ENCODE peak calls at places on chromosomes 16 and 17, in eight cellular contexts. R, D, L, X, O, N, E and A are unnamed samples.

GRCh38 chr17:28272166-28272565 is 46.8 kb upstream of the TMEM97 start:
- DNase-seq in R (no peak), N (no peak), L (no peak), O (no peak), X (peak; percentile 53), E (no peak), D (no peak), A (no peak)

GRCh38 chr16:54936086-54936978 is 5.7 kb downstream of the IRX5 start:
- DNase-seq in X (peak; percentile 71), D (peak; percentile 76), O (no peak), E (peak; percentile 27), L (no peak), N (no peak), R (no peak), A (no peak)

GRCh38 chr16:85759631-85760419 is 8.9 kb upstream of the C16orf74 start:
- DNase-seq in L (peak; percentile 72), X (no peak), E (no peak), R (peak; percentile 7), D (peak; percentile 58), O (no peak), N (no peak), A (no peak)

GRCh38 chr17:18356624-18357023 is 6.7 kb downstream of the SHMT1 start:
- DNase-seq in R (no peak), X (peak; percentile 27), L (peak; percentile 69), D (no peak), O (no peak), N (no peak), E (no peak), A (no peak)

GRCh38 chr17:12620200-12620720 is 45.4 kb upstream of the MYOCD start:
- DNase-seq in D (no peak), E (no peak), L (no peak), X (peak; percentile 96), N (no peak), O (no peak), R (no peak), A (no peak)

GRCh38 chr16:31471241-31471874 is 594 bp upstream of the TGFB1I1 start:
- DNase-seq in L (no peak), X (no peak), O (no peak), R (no peak), E (no peak), N (no peak), D (no peak), A (no peak)

GRCh38 chr17:13569740-13570137 is 32.0 kb downstream of the HS3ST3A1 start:
- DNase-seq in N (no peak), O (no peak), E (no peak), X (no peak), D (no peak), L (no peak), R (no peak), A (no peak)

GRCh38 chr16:75378616-75379015 is 54.7 kb downstream of the CFDP1 start:
- DNase-seq in O (no peak), X (peak; percentile 52), D (no peak), N (no peak), L (no peak), R (no peak), E (no peak), A (no peak)

GRCh38 chr17:50640701-50641338 is 6.1 kb downstream of the ABCC3 start:
- DNase-seq in N (no peak), O (no peak), X (peak; percentile 58), D (no peak), L (peak; percentile 54), R (no peak), E (no peak), A (no peak)

GRCh38 chr16:67666538-67667433 is at the start of the genes C16orf86 and ENKD1:
- DNase-seq in E (peak; percentile 52), O (peak; percentile 59), L (peak; percentile 90), X (peak; percentile 84), N (no peak), R (peak; percentile 77), D (peak; percentile 83), A (no peak)

GRCh38 chr16:56113223-56113622 is 78.1 kb upstream of the GNAO1 start:
- DNase-seq in X (no peak), L (no peak), E (no peak), O (no peak), D (peak; percentile 19), N (no peak), R (no peak), A (no peak)

GRCh38 chr16:68492501-68493411 is 44.4 kb upstream of the SMPD3 start:
- DNase-seq in R (no peak), O (no peak), E (no peak), D (no peak), N (no peak), X (no peak), L (no peak), A (no peak)

GRCh38 chr17:71202449-71202848 is 918.4 kb upstream of the SOX9 start:
- DNase-seq in D (no peak), X (no peak), L (no peak), E (no peak), R (no peak), N (no peak), O (no peak), A (no peak)

GRCh38 chr16:7025616-7026190 is 306.9 kb upstream of the RBFOX1 start:
- DNase-seq in X (no peak), R (peak; percentile 8), O (peak; percentile 5), L (peak; percentile 65), E (peak; percentile 37), D (peak; percentile 94), N (no peak), A (no peak)

GRCh38 chr16:69321080-69321479 is 9.3 kb downstream of the PDF start:
- DNase-seq in O (no peak), E (no peak), N (no peak), L (no peak), D (no peak), X (no peak), R (no peak), A (no peak)

GRCh38 chr17:29954405-29954804 is 13.0 kb downstream of the EFCAB5 start:
- DNase-seq in O (no peak), R (no peak), X (no peak), N (no peak), L (no peak), E (no peak), D (no peak), A (no peak)

GRCh38 chr17:10041287-10041612 is 136.2 kb upstream of the RCVRN start:
- DNase-seq in L (no peak), R (no peak), D (no peak), X (no peak), O (no peak), N (no peak), E (no peak), A (no peak)

GRCh38 chr17:41894791-41895331 is 23.9 kb downstream of the ACLY start:
- DNase-seq in E (no peak), D (peak; percentile 55), L (peak; percentile 60), O (no peak), X (peak; percentile 96), R (no peak), N (peak; percentile 61), A (no peak)

GRCh38 chr16:48537275-48537674 is 72.7 kb downstream of the N4BP1 start:
- DNase-seq in O (no peak), N (no peak), L (no peak), D (no peak), R (no peak), E (no peak), X (no peak), A (no peak)

GRCh38 chr17:29570521-29570920 is 2.0 kb downstream of the TP53I13 start:
- DNase-seq in X (no peak), R (no peak), L (no peak), O (no peak), E (no peak), N (no peak), D (no peak), A (no peak)

GRCh38 chr16:16118337-16118736 is 105.0 kb downstream of the ABCC6 start:
- DNase-seq in N (no peak), O (no peak), R (no peak), D (no peak), E (no peak), L (no peak), X (no peak), A (no peak)

GRCh38 chr16:50664270-50664669 is 16.8 kb downstream of the SNX20 start:
- DNase-seq in N (no peak), D (no peak), O (no peak), R (no peak), E (no peak), L (no peak), X (no peak), A (no peak)

GRCh38 chr17:47791025-47791424 is 30.6 kb downstream of the OSBPL7 start:
- DNase-seq in R (no peak), E (no peak), N (no peak), D (no peak), O (no peak), L (no peak), X (no peak), A (no peak)

GRCh38 chr17:4004517-4005295 is 40.5 kb upstream of the ATP2A3 start:
- DNase-seq in X (peak; percentile 30), L (peak; percentile 61), D (peak; percentile 90), N (no peak), E (peak; percentile 49), R (peak; percentile 49), O (no peak), A (peak; percentile 5)

GRCh38 chr17:30378191-30378796 is 433 bp upstream of the CPD start:
- DNase-seq in L (peak; percentile 48), X (no peak), E (no peak), D (no peak), R (peak; percentile 49), O (no peak), N (no peak), A (no peak)

GRCh38 chr16:10625595-10626357 is 45.4 kb upstream of the EMP2 start:
- DNase-seq in O (no peak), N (no peak), R (no peak), L (no peak), E (no peak), X (peak; percentile 28), D (no peak), A (no peak)

GRCh38 chr17:76408037-76408849 is 23.8 kb downstream of the SPHK1 start:
- DNase-seq in E (no peak), N (no peak), X (peak; percentile 53), D (peak; percentile 59), R (peak; percentile 59), L (peak; percentile 81), O (peak; percentile 57), A (no peak)

GRCh38 chr17:79843917-79844815 is 4.9 kb upstream of the CBX4 start:
- DNase-seq in L (peak; percentile 82), E (no peak), D (peak; percentile 46), X (peak; percentile 74), R (no peak), N (no peak), O (no peak), A (no peak)

GRCh38 chr16:1584926-1585487 is 26.9 kb downstream of the IFT140 start:
- DNase-seq in N (no peak), R (no peak), L (no peak), E (no peak), X (no peak), O (no peak), D (no peak), A (no peak)

GRCh38 chr16:89292443-89293078 is 75.1 kb downstream of the ZNF778 start:
- DNase-seq in R (no peak), O (no peak), L (no peak), E (no peak), D (no peak), X (no peak), N (no peak), A (no peak)

GRCh38 chr16:83187404-83187803 is 560.6 kb downstream of the CDH13 start:
- DNase-seq in N (peak; percentile 29), L (no peak), O (no peak), X (peak; percentile 87), R (no peak), E (no peak), D (peak; percentile 3), A (no peak)

GRCh38 chr17:8124350-8125195 is 667 bp upstream of the HES7 start:
- DNase-seq in E (no peak), L (no peak), X (peak; percentile 34), D (peak; percentile 50), N (no peak), O (peak; percentile 23), R (no peak), A (no peak)

GRCh38 chr17:78316867-78317816 is 42.7 kb downstream of the SOCS3 start:
- DNase-seq in X (no peak), O (no peak), E (no peak), R (no peak), D (peak; percentile 82), N (no peak), L (peak; percentile 64), A (peak; percentile 43)

GRCh38 chr16:69253796-69254426 is 57.2 kb upstream of the VPS4A start:
- DNase-seq in D (no peak), O (no peak), E (no peak), L (no peak), N (no peak), R (no peak), X (peak; percentile 39), A (no peak)